ENCODE peak calls at places on chromosomes 5 and 9, in five cellular contexts. Y is stimulated activated CD8-positive, alpha-beta memory T cell treated with anti-CD3 and anti-CD28 coated beads, Interleukin-4, amount 100 ng/mL, for 1 hour; B is COR-L47; N is AG09319; O is NCI-H2171. M is an unnamed sample.

GRCh38 chr9:124743686-124744348 is 27.3 kb downstream of the NR6A1 start:
- DNase-seq in Y (no peak), O (no peak), B (no peak), N (no peak), M (no peak)

GRCh38 chr9:130172858-130173461 is 756 bp downstream of the NCS1 start:
- DNase-seq in N (no peak), O (no peak), Y (peak; percentile 10), B (peak; percentile 28), M (no peak)

GRCh38 chr5:6686916-6687409 is 26.3 kb upstream of the TENT4A start:
- DNase-seq in N (no peak), B (no peak), O (no peak), Y (no peak), M (no peak)

GRCh38 chr9:1050125-1050895 is at the start of gene DMRT2:
- DNase-seq in O (peak; percentile 92), B (peak; percentile 2), Y (no peak), N (peak; percentile 22), M (no peak)

GRCh38 chr5:157576678-157577077 is 1.1 kb upstream of the ADAM19 start:
- DNase-seq in Y (no peak), B (no peak), N (no peak), O (no peak), M (no peak)

GRCh38 chr5:66443462-66444130 is 152.6 kb upstream of the MAST4 start:
- DNase-seq in Y (no peak), O (no peak), N (no peak), B (no peak), M (no peak)

GRCh38 chr5:3546028-3546427 is 49.6 kb upstream of the IRX1 start:
- DNase-seq in O (no peak), B (no peak), Y (no peak), N (no peak), M (no peak)

GRCh38 chr5:171483453-171484177 is 64.2 kb downstream of the FGF18 start:
- DNase-seq in Y (no peak), N (peak; percentile 59), O (no peak), B (no peak), M (no peak)

GRCh38 chr9:81132796-81133195 is 556.6 kb downstream of the TLE1 start:
- DNase-seq in B (no peak), Y (no peak), O (no peak), N (no peak), M (no peak)

GRCh38 chr9:4420351-4420750 is 69.9 kb upstream of the SLC1A1 start:
- DNase-seq in B (no peak), O (no peak), Y (no peak), N (no peak), M (no peak)

GRCh38 chr5:139263431-139263975 is 30.0 kb upstream of the MATR3 start:
- DNase-seq in O (no peak), N (no peak), Y (no peak), B (no peak), M (no peak)

GRCh38 chr5:160171656-160172055 is 52.4 kb upstream of the PWWP2A start:
- DNase-seq in O (peak; percentile 62), Y (no peak), B (peak; percentile 9), N (no peak), M (no peak)

GRCh38 chr9:105132006-105132405 is 112.4 kb upstream of the SLC44A1 start:
- DNase-seq in Y (no peak), O (no peak), N (no peak), B (no peak), M (no peak)

GRCh38 chr5:104146652-104147051 is 584.1 kb upstream of the NUDT12 start:
- DNase-seq in N (no peak), O (no peak), B (no peak), Y (no peak), M (no peak)

GRCh38 chr9:18849186-18849724 is 183.8 kb downstream of the SAXO1 start:
- DNase-seq in B (no peak), Y (no peak), N (no peak), O (no peak), M (no peak)

GRCh38 chr5:53313131-53313530 is 167.3 kb upstream of the FST start:
- DNase-seq in N (no peak), B (no peak), Y (no peak), O (no peak), M (no peak)

GRCh38 chr9:124190761-124191160 is 67.0 kb upstream of the NEK6 start:
- DNase-seq in B (no peak), O (no peak), N (no peak), Y (no peak), M (no peak)

GRCh38 chr5:90558344-90559192 is at the start of gene ADGRV1:
- DNase-seq in N (no peak), B (peak; percentile 97), O (peak; percentile 84), Y (no peak), M (no peak)

GRCh38 chr9:129256959-129257713 is 79.1 kb upstream of the IER5L start:
- DNase-seq in Y (no peak), B (no peak), O (no peak), N (no peak), M (no peak)

GRCh38 chr9:18626046-18626698 is 152.2 kb downstream of the ADAMTSL1 start:
- DNase-seq in O (no peak), B (no peak), Y (no peak), N (no peak), M (no peak)

GRCh38 chr9:91503650-91504007 is 80.0 kb upstream of the NFIL3 start:
- DNase-seq in B (no peak), O (no peak), Y (no peak), N (no peak), M (no peak)

GRCh38 chr5:36045895-36046294 is 20.8 kb downstream of the UGT3A2 start:
- DNase-seq in Y (no peak), O (no peak), B (no peak), N (no peak), M (no peak)

GRCh38 chr5:52605992-52606321 is 181.8 kb upstream of the ITGA1 start:
- DNase-seq in Y (no peak), O (no peak), B (no peak), N (no peak), M (no peak)

GRCh38 chr9:104503963-104504362 is at the start of gene OR13F1:
- DNase-seq in N (no peak), Y (no peak), O (no peak), B (no peak), M (no peak)

GRCh38 chr5:170483701-170484458 is 19.9 kb upstream of the KCNIP1 start:
- DNase-seq in B (peak; percentile 88), O (no peak), Y (no peak), N (no peak), M (no peak)